ENCODE peak calls at places on chromosomes 1 and 21, in six cellular contexts. J is HuH-7; U is activated T-cell treated with anti-CD3 and anti-CD28 coated beads, Interleukin-2, amount 50 U/mL, for 4 hours; X is COLO829; P is Caki2; C is A549. O is an unnamed sample.
A peak's percentile ranks its signal among the peaks of the same experiment; 100 is the strongest.

GRCh38 chr21:17578162-17578561 is 34.5 kb downstream of the BTG3 start:
- DNase-seq in C (no peak), J (no peak), P (no peak), X (no peak), U (no peak), O (no peak)

GRCh38 chr1:27455166-27455811 is 34.7 kb downstream of the WASF2 start:
- DNase-seq in C (no peak), X (no peak), J (peak; percentile 7), U (no peak), P (peak; percentile 72), O (no peak)

GRCh38 chr21:17829472-17829871 is 10.3 kb upstream of the C21orf91 start:
- DNase-seq in P (no peak), J (no peak), C (no peak), X (no peak), U (no peak), O (no peak)

GRCh38 chr1:26582836-26583460 is 53.4 kb downstream of the RPS6KA1 start:
- DNase-seq in C (no peak), U (peak; percentile 29), X (no peak), J (no peak), P (peak; percentile 58), O (no peak)

GRCh38 chr1:244316407-244316806 is 135.3 kb downstream of the ADSS2 start:
- DNase-seq in C (no peak), U (no peak), P (no peak), J (no peak), X (no peak), O (no peak)

GRCh38 chr1:38587734-38588133 is 271.8 kb downstream of the RRAGC start:
- DNase-seq in P (no peak), C (no peak), U (no peak), X (no peak), J (no peak), O (no peak)

GRCh38 chr1:114113801-114114750 is 39.6 kb downstream of the SYT6 start:
- DNase-seq in C (peak; percentile 43), J (no peak), X (no peak), P (no peak), U (no peak), O (peak; percentile 3)

GRCh38 chr1:111503585-111504060 is at the start of the genes ADORA3 and TMIGD3:
- DNase-seq in C (no peak), U (no peak), X (no peak), P (no peak), J (no peak), O (no peak)

GRCh38 chr1:50271968-50272578 is 151.2 kb downstream of the DMRTA2 start:
- DNase-seq in J (peak; percentile 48), U (no peak), X (peak; percentile 37), C (peak; percentile 39), P (no peak), O (peak; percentile 34)

O was measured in dermis blood vessel endothelial cell.